ENCODE peak calls at places on chromosomes 3 and 15, in four cellular contexts. One of them, this sample, is unnamed.

GRCh38 chr3:148319161-148319915 is 378.4 kb upstream of the AGTR1 start:
- DNase-seq in IMR-90: peak; percentile 90
- DNase-seq in progenitor cell of endocrine pancreas: no peak
- DNase-seq in fibroblast of mammary gland: peak; percentile 90
- DNase-seq in this sample: peak; percentile 82

GRCh38 chr3:20125912-20126311 is 60.1 kb downstream of the SGO1 start:
- DNase-seq in IMR-90: no peak
- DNase-seq in progenitor cell of endocrine pancreas: no peak
- DNase-seq in fibroblast of mammary gland: peak; percentile 38
- DNase-seq in this sample: peak; percentile 9

GRCh38 chr3:159625594-159625993 is 363.0 kb upstream of the IL12A start:
- DNase-seq in IMR-90: no peak
- DNase-seq in progenitor cell of endocrine pancreas: no peak
- DNase-seq in fibroblast of mammary gland: no peak
- DNase-seq in this sample: no peak

GRCh38 chr3:127349501-127350171 is 61.8 kb upstream of the PRR20G start:
- DNase-seq in IMR-90: no peak
- DNase-seq in progenitor cell of endocrine pancreas: no peak
- DNase-seq in fibroblast of mammary gland: no peak
- DNase-seq in this sample: no peak

GRCh38 chr3:194205675-194206133 is 69.8 kb downstream of the HES1 start:
- DNase-seq in IMR-90: no peak
- DNase-seq in progenitor cell of endocrine pancreas: no peak
- DNase-seq in fibroblast of mammary gland: no peak
- DNase-seq in this sample: no peak

GRCh38 chr15:52789601-52790165 is 453 bp downstream of the ONECUT1 start:
- DNase-seq in IMR-90: peak; percentile 10
- DNase-seq in progenitor cell of endocrine pancreas: no peak
- DNase-seq in fibroblast of mammary gland: peak; percentile 16
- DNase-seq in this sample: no peak

GRCh38 chr3:186815490-186815889 is 9.2 kb upstream of the RFC4 start:
- DNase-seq in IMR-90: peak; percentile 68
- DNase-seq in progenitor cell of endocrine pancreas: no peak
- DNase-seq in fibroblast of mammary gland: peak; percentile 70
- DNase-seq in this sample: peak; percentile 78

GRCh38 chr3:10983219-10983916 is 9.2 kb upstream of the SLC6A1 start:
- DNase-seq in IMR-90: peak; percentile 17
- DNase-seq in progenitor cell of endocrine pancreas: peak; percentile 21
- DNase-seq in fibroblast of mammary gland: peak; percentile 30
- DNase-seq in this sample: peak; percentile 58

GRCh38 chr3:17891139-17891850 is 148.9 kb upstream of the TBC1D5 start:
- DNase-seq in IMR-90: peak; percentile 8
- DNase-seq in progenitor cell of endocrine pancreas: no peak
- DNase-seq in fibroblast of mammary gland: peak; percentile 43
- DNase-seq in this sample: peak; percentile 6

GRCh38 chr3:11588755-11589154 is 55.0 kb downstream of the VGLL4 start:
- DNase-seq in IMR-90: no peak
- DNase-seq in progenitor cell of endocrine pancreas: no peak
- DNase-seq in fibroblast of mammary gland: no peak
- DNase-seq in this sample: no peak

GRCh38 chr15:89409184-89409992 is 74.8 kb upstream of the POLG start:
- DNase-seq in IMR-90: no peak
- DNase-seq in progenitor cell of endocrine pancreas: no peak
- DNase-seq in fibroblast of mammary gland: no peak
- DNase-seq in this sample: no peak

GRCh38 chr15:59298255-59298856 is 74.3 kb downstream of the MYO1E start:
- DNase-seq in IMR-90: peak; percentile 20
- DNase-seq in progenitor cell of endocrine pancreas: no peak
- DNase-seq in fibroblast of mammary gland: peak; percentile 32
- DNase-seq in this sample: no peak

GRCh38 chr15:66865622-66866611 is 163.9 kb downstream of the SMAD6 start:
- DNase-seq in IMR-90: no peak
- DNase-seq in progenitor cell of endocrine pancreas: no peak
- DNase-seq in fibroblast of mammary gland: no peak
- DNase-seq in this sample: no peak

GRCh38 chr15:101201411-101202174 is 50.3 kb downstream of the CHSY1 start:
- DNase-seq in IMR-90: peak; percentile 99
- DNase-seq in progenitor cell of endocrine pancreas: no peak
- DNase-seq in fibroblast of mammary gland: peak; percentile 99
- DNase-seq in this sample: peak; percentile 99

GRCh38 chr15:29162411-29162810 is 107.2 kb downstream of the NSMCE3 start:
- DNase-seq in IMR-90: no peak
- DNase-seq in progenitor cell of endocrine pancreas: no peak
- DNase-seq in fibroblast of mammary gland: no peak
- DNase-seq in this sample: no peak

GRCh38 chr3:185693985-185694675 is 108.0 kb downstream of the SENP2 start:
- DNase-seq in IMR-90: peak; percentile 59
- DNase-seq in progenitor cell of endocrine pancreas: no peak
- DNase-seq in fibroblast of mammary gland: peak; percentile 71
- DNase-seq in this sample: no peak

GRCh38 chr3:130711885-130712284 is 34.7 kb downstream of the PIK3R4 start:
- DNase-seq in IMR-90: peak; percentile 38
- DNase-seq in progenitor cell of endocrine pancreas: no peak
- DNase-seq in fibroblast of mammary gland: peak; percentile 53
- DNase-seq in this sample: peak; percentile 75

GRCh38 chr15:41828747-41829270 is 917 bp downstream of the JMJD7 start:
- DNase-seq in IMR-90: peak; percentile 32
- DNase-seq in progenitor cell of endocrine pancreas: no peak
- DNase-seq in fibroblast of mammary gland: peak; percentile 22
- DNase-seq in this sample: no peak

GRCh38 chr3:127706785-127707351 is 34.1 kb downstream of the ABTB1 start:
- DNase-seq in IMR-90: no peak
- DNase-seq in progenitor cell of endocrine pancreas: no peak
- DNase-seq in fibroblast of mammary gland: no peak
- DNase-seq in this sample: no peak

GRCh38 chr3:141487419-141488345 is 855 bp downstream of the RASA2 start:
- DNase-seq in IMR-90: peak; percentile 44
- DNase-seq in progenitor cell of endocrine pancreas: peak; percentile 63
- DNase-seq in fibroblast of mammary gland: peak; percentile 36
- DNase-seq in this sample: peak; percentile 74

GRCh38 chr3:189262746-189263145 is 91.0 kb downstream of the TPRG1 start:
- DNase-seq in IMR-90: no peak
- DNase-seq in progenitor cell of endocrine pancreas: no peak
- DNase-seq in fibroblast of mammary gland: no peak
- DNase-seq in this sample: no peak

GRCh38 chr3:184583345-184584000 is 21.9 kb downstream of the EPHB3 start:
- DNase-seq in IMR-90: no peak
- DNase-seq in progenitor cell of endocrine pancreas: no peak
- DNase-seq in fibroblast of mammary gland: no peak
- DNase-seq in this sample: no peak

GRCh38 chr3:55297706-55298105 is 189.4 kb downstream of the WNT5A start:
- DNase-seq in IMR-90: no peak
- DNase-seq in progenitor cell of endocrine pancreas: no peak
- DNase-seq in fibroblast of mammary gland: no peak
- DNase-seq in this sample: peak; percentile 34

GRCh38 chr3:122985539-122985938 is 42.0 kb downstream of the SEMA5B start:
- DNase-seq in IMR-90: no peak
- DNase-seq in progenitor cell of endocrine pancreas: no peak
- DNase-seq in fibroblast of mammary gland: no peak
- DNase-seq in this sample: no peak

GRCh38 chr3:143120716-143121239 is 1.2 kb downstream of the CHST2 start:
- DNase-seq in IMR-90: peak; percentile 26
- DNase-seq in progenitor cell of endocrine pancreas: peak; percentile 28
- DNase-seq in fibroblast of mammary gland: peak; percentile 42
- DNase-seq in this sample: peak; percentile 75

GRCh38 chr3:97510795-97511194 is 253.8 kb upstream of the ARL6 start:
- DNase-seq in IMR-90: no peak
- DNase-seq in progenitor cell of endocrine pancreas: no peak
- DNase-seq in fibroblast of mammary gland: no peak
- DNase-seq in this sample: no peak

GRCh38 chr15:45393851-45394250 is 15.5 kb upstream of the GATM start:
- DNase-seq in IMR-90: no peak
- DNase-seq in progenitor cell of endocrine pancreas: no peak
- DNase-seq in fibroblast of mammary gland: peak; percentile 25
- DNase-seq in this sample: peak; percentile 48

GRCh38 chr3:127483902-127484591 is 106.5 kb downstream of the TPRA1 start:
- DNase-seq in IMR-90: no peak
- DNase-seq in progenitor cell of endocrine pancreas: peak; percentile 7
- DNase-seq in fibroblast of mammary gland: no peak
- DNase-seq in this sample: no peak

GRCh38 chr3:117788086-117788485 is 1078.5 kb downstream of the TUSC7 start:
- DNase-seq in IMR-90: peak; percentile 90
- DNase-seq in progenitor cell of endocrine pancreas: no peak
- DNase-seq in fibroblast of mammary gland: peak; percentile 78
- DNase-seq in this sample: peak; percentile 83

GRCh38 chr3:49721165-49721860 is 1.8 kb upstream of the AMIGO3 start:
- DNase-seq in IMR-90: no peak
- DNase-seq in progenitor cell of endocrine pancreas: peak; percentile 8
- DNase-seq in fibroblast of mammary gland: no peak
- DNase-seq in this sample: no peak

GRCh38 chr3:94285874-94286273 is 223.0 kb downstream of the NSUN3 start:
- DNase-seq in IMR-90: no peak
- DNase-seq in progenitor cell of endocrine pancreas: no peak
- DNase-seq in fibroblast of mammary gland: peak; percentile 15
- DNase-seq in this sample: no peak
- TF ChIP-seq CTCF in IMR-90: peak; percentile 26
- TF ChIP-seq CTCF in progenitor cell of endocrine pancreas: peak; percentile 22
- TF ChIP-seq CTCF in fibroblast of mammary gland: peak; percentile 23
- TF ChIP-seq CTCF in this sample: peak; percentile 14

GRCh38 chr3:39202094-39202493 is 9.7 kb upstream of the XIRP1 start:
- DNase-seq in IMR-90: no peak
- DNase-seq in progenitor cell of endocrine pancreas: no peak
- DNase-seq in fibroblast of mammary gland: no peak
- DNase-seq in this sample: no peak
- TF ChIP-seq CTCF in IMR-90: no peak
- TF ChIP-seq CTCF in progenitor cell of endocrine pancreas: no peak
- TF ChIP-seq CTCF in fibroblast of mammary gland: no peak
- TF ChIP-seq CTCF in this sample: no peak

GRCh38 chr15:51776952-51777574 is 25.7 kb downstream of the TMOD2 start:
- DNase-seq in IMR-90: peak; percentile 77
- DNase-seq in progenitor cell of endocrine pancreas: peak; percentile 45
- DNase-seq in fibroblast of mammary gland: peak; percentile 82
- DNase-seq in this sample: peak; percentile 88

GRCh38 chr15:51781506-51781905 is 30.1 kb downstream of the TMOD2 start:
- DNase-seq in IMR-90: no peak
- DNase-seq in progenitor cell of endocrine pancreas: no peak
- DNase-seq in fibroblast of mammary gland: no peak
- DNase-seq in this sample: no peak

GRCh38 chr15:51780636-51781035 is 29.2 kb downstream of the TMOD2 start:
- DNase-seq in IMR-90: peak; percentile 15
- DNase-seq in progenitor cell of endocrine pancreas: no peak
- DNase-seq in fibroblast of mammary gland: peak; percentile 45
- DNase-seq in this sample: peak; percentile 42

GRCh38 chr15:51783967-51784366 is 32.6 kb downstream of the TMOD2 start:
- DNase-seq in IMR-90: no peak
- DNase-seq in progenitor cell of endocrine pancreas: no peak
- DNase-seq in fibroblast of mammary gland: no peak
- DNase-seq in this sample: no peak

DNA sequence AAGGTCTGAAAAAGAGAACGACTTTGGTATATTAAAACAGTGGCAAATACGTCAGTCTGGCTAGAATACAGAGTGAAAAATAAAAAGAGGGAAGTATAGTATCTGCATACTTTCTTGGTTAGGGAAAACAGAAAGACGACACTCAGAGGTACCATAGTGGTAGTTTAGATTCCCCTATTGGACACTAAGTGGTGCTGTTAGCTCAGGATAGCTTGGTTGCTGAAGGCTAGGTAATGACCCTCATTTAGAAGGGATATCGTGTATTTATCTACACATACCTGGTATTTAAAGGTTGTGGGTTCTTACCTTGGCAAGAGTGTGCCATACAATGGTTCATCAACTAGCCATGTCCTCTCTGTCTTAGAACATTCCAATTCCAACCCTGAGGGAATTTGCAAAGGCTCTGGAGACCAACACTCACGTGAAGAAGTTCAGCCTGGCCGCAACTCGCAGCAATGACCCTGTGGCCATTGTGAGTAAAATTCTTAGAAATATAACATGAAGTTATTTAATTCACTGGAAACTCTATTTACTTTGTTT is 31.0 kb downstream of the TMOD2 start:
- DNase-seq in IMR-90: no peak
- DNase-seq in progenitor cell of endocrine pancreas: no peak
- DNase-seq in fibroblast of mammary gland: peak; percentile 30
- DNase-seq in this sample: no peak
- TF ChIP-seq CTCF in IMR-90: peak; percentile 28
- TF ChIP-seq CTCF in progenitor cell of endocrine pancreas: peak; percentile 53
- TF ChIP-seq CTCF in fibroblast of mammary gland: peak; percentile 48
- TF ChIP-seq CTCF in this sample: no peak

GRCh38 chr3:64815195-64815627 is 127.4 kb upstream of the ADAMTS9 start:
- DNase-seq in IMR-90: peak; percentile 59
- DNase-seq in progenitor cell of endocrine pancreas: no peak
- DNase-seq in fibroblast of mammary gland: peak; percentile 32
- DNase-seq in this sample: peak; percentile 4
- TF ChIP-seq CTCF in IMR-90: no peak
- TF ChIP-seq CTCF in progenitor cell of endocrine pancreas: no peak
- TF ChIP-seq CTCF in fibroblast of mammary gland: no peak
- TF ChIP-seq CTCF in this sample: no peak